ENCODE peak calls at places on chromosomes 13 and 19, in five cellular contexts. W is A549, A is GM12878, Y is K562, I is HepG2. R is an unnamed sample.

GRCh38 chr19:33558846-33559245 is 37.3 kb upstream of the PEPD start:
- DNase-seq in W (no peak), A (no peak), Y (no peak), I (no peak), R (no peak)

GRCh38 chr13:32737679-32738078 is 151.4 kb downstream of the PDS5B start:
- DNase-seq in W (no peak), A (no peak), Y (no peak), I (no peak), R (no peak)

GRCh38 chr19:56750658-56751057 is 79.1 kb upstream of the ZNF835 start:
- DNase-seq in W (no peak), A (no peak), Y (no peak), I (peak; percentile 25), R (no peak)

GRCh38 chr13:73275163-73275562 is 216.4 kb downstream of the KLF5 start:
- DNase-seq in W (no peak), A (no peak), Y (no peak), I (no peak), R (peak; percentile 33)

GRCh38 chr13:113207890-113208423 is 512 bp downstream of the PCID2 start:
- DNase-seq in W (peak; percentile 28), A (no peak), Y (no peak), I (peak; percentile 26), R (peak; percentile 70)

GRCh38 chr13:114101831-114102520 is 30.4 kb downstream of the RASA3 start:
- DNase-seq in W (no peak), A (no peak), Y (no peak), I (no peak), R (no peak)

GRCh38 chr19:18401580-18402112 is 4.2 kb upstream of the LRRC25 start:
- DNase-seq in W (peak; percentile 85), A (no peak), Y (peak; percentile 50), I (peak; percentile 76), R (peak; percentile 81)

GRCh38 chr19:45001087-45001739 is at the start of gene RELB:
- DNase-seq in W (peak; percentile 93), A (peak; percentile 57), Y (peak; percentile 99), I (peak; percentile 73), R (peak; percentile 95)

GRCh38 chr19:18731562-18732008 is 48.1 kb downstream of the CRTC1 start:
- DNase-seq in W (no peak), A (no peak), Y (peak; percentile 77), I (peak; percentile 32), R (no peak)

GRCh38 chr19:6250024-6250605 is 29.7 kb downstream of the MLLT1 start:
- DNase-seq in W (no peak), A (no peak), Y (no peak), I (no peak), R (no peak)

GRCh38 chr13:89571676-89572075 is 1775.8 kb upstream of the MIR17HG start:
- DNase-seq in W (no peak), A (no peak), Y (no peak), I (no peak), R (peak; percentile 5)

GRCh38 chr19:48350856-48351255 is 12.9 kb downstream of the TMEM143 start:
- DNase-seq in W (no peak), A (no peak), Y (no peak), I (no peak), R (no peak)

GRCh38 chr13:66501187-66501586 is 728.9 kb downstream of the PCDH9 start:
- DNase-seq in W (peak; percentile 7), A (no peak), Y (no peak), I (no peak), R (no peak)

GRCh38 chr13:107450931-107451330 is 764.4 kb downstream of the LIG4 start:
- DNase-seq in W (no peak), A (no peak), Y (no peak), I (no peak), R (no peak)

GRCh38 chr13:112997188-112998135 is 28.4 kb downstream of the MCF2L start:
- DNase-seq in W (no peak), A (no peak), Y (no peak), I (no peak), R (no peak)

GRCh38 chr13:36965767-36966166 is 33.4 kb downstream of the ALG5 start:
- DNase-seq in W (no peak), A (no peak), Y (no peak), I (no peak), R (no peak)

GRCh38 chr19:4414144-4414799 is 11.8 kb downstream of the CHAF1A start:
- DNase-seq in W (no peak), A (no peak), Y (no peak), I (no peak), R (no peak)
- TF ChIP-seq JUNB in W (no peak), A (no peak), Y (no peak), I (no peak), R (no peak)

GRCh38 chr19:897442-898039 is 4.3 kb downstream of the RNU6-9 start:
- DNase-seq in W (no peak), A (no peak), Y (no peak), I (no peak), R (peak; percentile 79)
- TF ChIP-seq CTCF in W (no peak), A (no peak), Y (no peak), I (peak; percentile 23), R (peak; percentile 21)

DNA sequence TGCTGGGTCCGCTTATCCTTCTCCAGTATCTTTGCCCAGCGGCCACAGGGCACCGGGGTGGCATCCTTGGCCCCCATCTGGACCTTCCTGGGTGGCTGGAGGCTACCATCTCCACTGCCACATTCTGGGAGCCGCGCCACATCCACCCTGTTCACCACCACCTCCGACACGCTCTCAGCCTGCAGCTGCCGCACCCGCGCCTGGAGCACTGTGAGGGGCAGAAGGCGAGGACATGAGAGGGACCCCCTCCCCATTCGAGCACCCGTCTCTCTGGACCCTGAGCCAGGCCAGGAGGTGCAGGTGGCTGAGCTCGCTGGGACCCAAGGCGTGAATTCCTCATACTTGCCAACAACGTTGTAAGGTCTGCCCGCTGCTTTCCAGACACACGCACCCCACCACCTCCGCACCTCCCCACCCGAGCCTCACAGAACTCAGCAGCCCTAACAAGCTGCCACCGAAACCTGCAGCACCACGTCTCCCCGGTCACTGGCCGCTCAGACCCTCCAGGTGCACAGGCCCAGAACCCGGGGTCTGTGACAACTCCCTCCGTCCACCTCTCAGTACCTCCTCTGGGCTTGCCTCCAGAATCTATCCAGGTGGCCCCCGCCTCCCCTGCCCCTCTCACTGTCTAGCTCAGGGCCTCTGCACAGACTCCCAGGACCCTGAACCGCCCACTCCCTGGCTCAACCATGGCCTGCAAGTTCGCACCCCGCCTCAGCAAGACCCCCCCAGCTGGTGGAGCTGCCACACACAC is 3.2 kb downstream of the POLRMT start:
- DNase-seq in W (no peak), A (no peak), Y (no peak), I (no peak), R (no peak)
- H3K4me1 ChIP-seq in W (peaks cover 29% of the 10 kb centered on the region), A (peaks cover 12% of the 10 kb centered on the region), Y (no peaks in the 10 kb centered on the region), I (peaks cover 36% of the 10 kb centered on the region), R (peaks cover 3% of the 10 kb centered on the region)

GRCh38 chr13:105450784-105451183 is 1084.7 kb downstream of the EFNB2 start:
- DNase-seq in W (no peak), A (no peak), Y (no peak), I (no peak), R (no peak)

GRCh38 chr13:105452895-105453294 is 1082.6 kb downstream of the EFNB2 start:
- DNase-seq in W (peak; percentile 21), A (no peak), Y (no peak), I (no peak), R (no peak)
- TF ChIP-seq JUNB in W (no peak), A (no peak), Y (no peak), I (no peak), R (no peak)

DNA sequence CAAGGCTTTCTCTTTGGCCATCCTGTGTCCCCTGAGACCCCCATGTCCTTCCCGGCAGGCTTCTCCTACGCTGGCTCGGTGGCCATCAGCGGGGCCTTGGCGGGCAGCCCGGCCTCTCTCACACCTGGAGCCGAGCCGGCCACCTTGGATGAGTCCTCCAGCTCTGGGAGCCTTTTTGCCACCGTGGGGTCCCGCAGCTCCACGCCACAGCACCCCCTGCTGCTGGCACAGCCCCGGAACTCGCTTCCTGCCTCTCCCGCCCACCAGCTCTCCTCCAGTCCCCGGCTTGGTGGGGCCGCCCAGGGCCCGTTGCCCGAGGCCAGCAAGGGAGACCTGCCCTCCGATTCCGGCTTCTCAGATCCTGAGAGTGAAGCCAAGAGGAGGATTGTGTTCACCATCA is 14.2 kb downstream of the PLEKHJ1 start:
- DNase-seq in W (no peak), A (no peak), Y (no peak), I (no peak), R (no peak)
- TF ChIP-seq CTCF in W (no peak), A (no peak), Y (no peak), I (peak; percentile 52), R (no peak)

GRCh38 chr19:47111081-47111589 is 2.4 kb downstream of the ZC3H4 start:
- DNase-seq in W (no peak), A (no peak), Y (peak; percentile 44), I (no peak), R (no peak)
- H3K4me1 ChIP-seq in W (peaks cover 44% of the 10 kb centered on the region), A (peaks cover 11% of the 10 kb centered on the region), Y (peaks cover 35% of the 10 kb centered on the region), I (peaks cover 58% of the 10 kb centered on the region), R (peaks cover 31% of the 10 kb centered on the region)

DNA sequence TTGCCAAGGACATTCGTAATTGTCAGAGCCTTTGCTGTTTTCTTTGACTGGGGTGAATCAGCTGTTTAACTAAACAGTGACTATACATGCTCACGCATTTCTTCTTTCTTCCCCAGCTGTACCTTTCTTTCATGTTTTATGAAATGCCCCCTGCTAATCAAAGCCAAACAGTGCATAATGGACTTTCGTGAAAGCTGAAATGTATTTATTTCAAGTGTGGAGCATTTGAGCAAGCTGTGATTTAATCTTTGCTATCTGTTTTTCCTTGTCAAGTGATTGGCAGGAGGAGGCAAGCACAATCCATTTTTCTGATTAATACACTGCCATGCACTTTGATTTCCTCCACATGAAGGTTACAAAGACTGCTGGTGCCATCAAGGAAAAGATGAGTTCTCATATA is 831.7 kb upstream of the SPRY2 start:
- DNase-seq in W (no peak), A (no peak), Y (no peak), I (no peak), R (no peak)
- TF ChIP-seq JUNB in W (no peak), A (no peak), Y (no peak), I (no peak), R (no peak)

DNA sequence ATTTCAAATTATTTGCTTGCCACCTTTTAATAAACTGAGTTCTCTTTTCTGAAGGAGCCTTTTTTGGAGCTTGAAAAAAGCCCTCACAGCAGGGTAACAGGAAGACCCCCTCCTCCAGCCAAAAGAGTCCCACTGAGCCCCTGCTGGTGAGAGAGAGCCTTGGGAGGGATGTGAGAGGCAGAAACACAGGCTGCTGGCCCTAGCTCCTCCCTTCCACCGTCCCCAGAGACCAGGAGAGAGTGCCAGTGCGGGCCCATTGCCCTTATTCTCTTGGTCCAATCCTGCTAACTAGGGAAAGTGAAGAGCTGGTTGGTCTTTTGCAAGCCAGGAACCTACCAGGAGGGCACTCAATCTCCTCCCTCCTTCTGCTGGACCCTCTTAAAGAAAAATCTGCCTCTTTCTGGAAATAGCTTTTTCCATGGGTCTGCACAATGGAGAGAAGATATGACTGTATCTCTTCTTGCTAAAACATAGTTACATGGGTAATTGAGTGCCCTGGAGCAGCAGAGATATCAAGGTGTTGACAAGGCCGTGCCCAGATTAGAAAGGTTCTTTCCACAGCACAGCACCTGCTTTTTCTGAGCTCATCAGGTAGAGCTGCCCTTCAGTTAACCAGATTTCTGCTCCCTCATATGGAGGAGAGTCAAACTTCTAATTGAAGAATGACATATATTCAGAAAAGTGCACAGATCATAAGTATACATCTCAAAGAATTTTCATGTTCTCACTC is 113.9 kb downstream of the LRCH1 start:
- DNase-seq in W (no peak), A (no peak), Y (no peak), I (no peak), R (peak; percentile 87)
- TF ChIP-seq CTCF in W (no peak), A (no peak), Y (no peak), I (no peak), R (peak; percentile 40)